ENCODE peak calls at places on chromosomes 3 and 15, in ten cellular contexts. C is fibroblast of lung, Q is endodermal cell, O is adipocyte, E is mammary epithelial cell, M is NT2/D1, G is colonic mucosa, P is neuronal stem cell, H is IMR-90, D is kidney. Z is an unnamed sample.

GRCh38 chr15:30984118-30984517 is 7.3 kb downstream of the MTMR10 start:
- DNase-seq in E (no peak), P (no peak), C (no peak), G (no peak), M (no peak), D (no peak), Q (no peak), H (no peak), O (no peak), Z (no peak)

GRCh38 chr3:149023951-149024350 is 32.6 kb downstream of the GYG1 start:
- DNase-seq in C (no peak), H (peak; percentile 36), Q (no peak), E (peak; percentile 59), G (no peak), P (no peak), M (no peak), O (no peak), D (no peak), Z (no peak)

GRCh38 chr3:30135190-30135589 is 471.2 kb upstream of the TGFBR2 start:
- DNase-seq in C (no peak), O (no peak), D (no peak), G (no peak), H (no peak), P (no peak), M (no peak), Q (no peak), E (no peak), Z (no peak)

GRCh38 chr15:77009646-77010311 is 14.9 kb downstream of the PSTPIP1 start:
- DNase-seq in P (no peak), G (no peak), Q (no peak), D (peak; percentile 61), E (peak; percentile 33), C (no peak), O (no peak), H (peak; percentile 14), M (no peak), Z (no peak)

GRCh38 chr3:172249039-172249438 is 199.2 kb downstream of the GHSR start:
- DNase-seq in M (no peak), Q (no peak), G (no peak), D (no peak), E (peak; percentile 61), C (peak; percentile 76), H (peak; percentile 84), O (peak; percentile 37), P (no peak), Z (no peak)

GRCh38 chr3:46705751-46706572 is 4.8 kb downstream of the TMIE start:
- DNase-seq in E (no peak), D (peak; percentile 64), M (peak; percentile 56), P (no peak), C (peak; percentile 57), H (peak; percentile 59), O (peak; percentile 75), G (peak; percentile 51), Q (peak; percentile 69), Z (no peak)

GRCh38 chr3:66803206-66803605 is 194.9 kb upstream of the KBTBD8 start:
- DNase-seq in Q (peak; percentile 69), M (no peak), C (no peak), G (no peak), E (no peak), O (no peak), H (no peak), P (no peak), D (no peak), Z (peak; percentile 58)

GRCh38 chr15:85582719-85583089 is 202.3 kb downstream of the AKAP13 start:
- DNase-seq in D (peak; percentile 81), O (no peak), Q (no peak), M (no peak), E (no peak), H (peak; percentile 46), C (peak; percentile 58), P (no peak), G (peak; percentile 68), Z (no peak)

GRCh38 chr3:55343486-55344357 is 143.4 kb downstream of the WNT5A start:
- DNase-seq in O (peak; percentile 53), Q (peak; percentile 68), P (no peak), C (no peak), M (no peak), H (no peak), D (no peak), G (no peak), E (no peak), Z (no peak)

GRCh38 chr3:110318108-110318507 is 753.5 kb upstream of the NECTIN3 start:
- DNase-seq in M (no peak), H (peak; percentile 43), P (no peak), O (peak; percentile 11), C (no peak), G (no peak), E (no peak), Q (no peak), D (no peak), Z (no peak)

GRCh38 chr3:45226206-45226915 is at the start of gene TMEM158:
- DNase-seq in Q (peak; percentile 93), H (peak; percentile 70), G (peak; percentile 93), E (peak; percentile 81), M (no peak), D (peak; percentile 93), P (peak; percentile 79), O (peak; percentile 96), C (peak; percentile 66), Z (peak; percentile 81)

GRCh38 chr3:9468460-9468859 is 71.0 kb downstream of the SETD5 start:
- DNase-seq in O (no peak), M (no peak), G (no peak), D (no peak), C (no peak), P (no peak), E (no peak), Q (no peak), H (peak; percentile 37), Z (no peak)

GRCh38 chr3:169694117-169694516 is 30.6 kb upstream of the MECOM start:
- DNase-seq in P (no peak), O (no peak), D (no peak), C (peak; percentile 47), Q (no peak), H (peak; percentile 8), M (no peak), G (no peak), E (peak; percentile 5), Z (no peak)

GRCh38 chr3:135224963-135225362 is 429.9 kb downstream of the EPHB1 start:
- DNase-seq in E (no peak), C (no peak), G (no peak), H (no peak), Q (no peak), O (no peak), M (no peak), D (no peak), P (no peak), Z (no peak)

GRCh38 chr3:135226057-135226456 is 431.0 kb downstream of the EPHB1 start:
- DNase-seq in M (no peak), P (no peak), Q (no peak), G (no peak), E (no peak), D (no peak), O (no peak), H (no peak), C (no peak), Z (no peak)

GRCh38 chr3:135231646-135232625 is 436.9 kb downstream of the EPHB1 start:
- DNase-seq in C (no peak), O (no peak), E (no peak), H (no peak), D (no peak), G (no peak), M (peak; percentile 57), Q (no peak), P (no peak), Z (peak; percentile 68)

GRCh38 chr3:135228131-135228530 is 433.1 kb downstream of the EPHB1 start:
- DNase-seq in Q (no peak), C (no peak), P (no peak), H (no peak), O (no peak), M (no peak), G (no peak), D (no peak), E (no peak), Z (no peak)

DNA sequence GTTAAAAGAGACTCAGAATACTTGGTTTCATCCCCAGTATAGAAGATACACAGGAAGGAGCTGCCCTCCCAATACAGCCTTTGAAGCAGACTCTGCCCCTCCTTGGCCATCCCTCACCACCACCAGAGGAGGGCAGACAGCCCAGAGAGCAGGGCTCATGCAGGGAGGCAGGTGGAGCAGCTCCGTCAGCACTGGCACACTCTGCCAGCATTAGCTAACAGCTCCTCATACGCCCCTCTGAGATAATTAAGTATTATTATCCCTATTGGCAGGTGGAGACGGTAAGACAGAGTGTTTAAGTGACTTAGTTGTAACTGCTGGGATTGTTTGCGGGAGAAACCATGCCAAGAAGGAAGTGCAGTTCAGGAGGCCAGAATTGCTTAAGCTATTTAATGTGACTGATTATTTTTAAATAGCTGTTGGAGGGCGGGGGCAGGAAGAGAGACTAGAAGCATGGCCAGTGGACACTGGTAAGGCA is 434.0 kb downstream of the EPHB1 start:
- DNase-seq in M (no peak), O (no peak), P (no peak), D (no peak), C (no peak), H (no peak), E (no peak), G (no peak), Q (peak; percentile 80), Z (peak; percentile 68)
- H3K9ac ChIP-seq in M (no peak overlapping the region), O (no peak overlapping the region), P (no peak overlapping the region), D (no peak overlapping the region), C (no peak overlapping the region), H (no peak overlapping the region), E (no peak overlapping the region), G (no peak overlapping the region), Q (no peak overlapping the region), Z (no peak overlapping the region)

DNA sequence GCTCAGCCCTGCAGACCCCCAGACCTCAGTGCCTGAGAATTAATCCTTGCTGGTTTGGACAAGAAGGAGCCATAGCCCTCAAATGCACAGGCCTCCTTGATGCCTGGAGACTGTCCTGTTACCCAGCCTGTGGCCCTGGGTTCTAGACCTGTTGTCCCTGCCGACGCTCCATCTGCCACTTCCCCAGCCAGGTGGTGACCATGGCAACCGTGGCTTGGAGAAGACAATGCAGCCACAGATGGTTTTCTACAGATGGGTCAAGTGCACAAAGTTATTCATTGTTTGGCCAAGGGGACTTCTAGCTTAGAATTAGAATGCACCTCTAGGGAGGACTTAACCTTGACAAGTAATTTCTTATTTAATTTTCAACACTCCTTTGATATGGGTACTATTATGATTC is 297.1 kb downstream of the UACA start:
- DNase-seq in P (no peak), E (no peak), H (no peak), Q (no peak), G (no peak), M (no peak), C (no peak), D (no peak), O (no peak), Z (no peak)
- H3K9ac ChIP-seq in P (no peak overlapping the region), E (no peak overlapping the region), H (no peak overlapping the region), Q (no peak overlapping the region), G (no peak overlapping the region), M (no peak overlapping the region), C (no peak overlapping the region), D (no peak overlapping the region), O (no peak overlapping the region), Z (no peak overlapping the region)

GRCh38 chr3:186095584-186096061 is 13.3 kb downstream of the ETV5 start:
- DNase-seq in M (no peak), D (no peak), Q (no peak), G (no peak), P (no peak), O (no peak), E (no peak), C (no peak), H (no peak), Z (no peak)
- H3K9ac ChIP-seq in M (no peak overlapping the region), D (no peak overlapping the region), Q (no peak overlapping the region), G (peak overlapping the region; percentile 9), P (no peak overlapping the region), O (no peak overlapping the region), E (no peak overlapping the region), C (no peak overlapping the region), H (no peak overlapping the region), Z (no peak overlapping the region)

GRCh38 chr3:37667359-37667758 is 194.3 kb upstream of the CTDSPL start:
- DNase-seq in G (no peak), E (no peak), D (no peak), H (no peak), Q (no peak), O (no peak), C (no peak), P (no peak), M (peak; percentile 36), Z (no peak)
- H3K9ac ChIP-seq in G (no peak overlapping the region), E (no peak overlapping the region), D (no peak overlapping the region), H (no peak overlapping the region), Q (no peak overlapping the region), O (no peak overlapping the region), C (no peak overlapping the region), P (peak overlapping the region; percentile 10), M (no peak overlapping the region), Z (no peak overlapping the region)